ENCODE peak calls at places on chromosomes 2 and 18, in five cellular contexts. Q, R, I, B and K are unnamed samples.

GRCh38 chr2:68710756-68711155 is 23.9 kb upstream of the ARHGAP25 start:
- DNase-seq in Q (no peak), R (no peak), I (no peak), B (no peak), K (no peak)

GRCh38 chr2:112048887-112049286 is 6.2 kb upstream of the TMEM87B start:
- DNase-seq in Q (peak; percentile 78), R (peak; percentile 48), I (no peak), B (no peak), K (peak; percentile 61)

GRCh38 chr2:2158176-2158826 is 172.8 kb downstream of the MYT1L start:
- DNase-seq in Q (no peak), R (no peak), I (no peak), B (no peak), K (no peak)

GRCh38 chr2:106642679-106643078 is 155.5 kb downstream of the CD8B2 start:
- DNase-seq in Q (no peak), R (no peak), I (no peak), B (no peak), K (no peak)

GRCh38 chr18:76981388-76981968 is 151.1 kb downstream of the MBP start:
- DNase-seq in Q (no peak), R (no peak), I (no peak), B (no peak), K (no peak)

GRCh38 chr2:219252570-219252899 is 508 bp upstream of the TUBA4B start:
- DNase-seq in Q (no peak), R (no peak), I (no peak), B (no peak), K (no peak)

GRCh38 chr18:59547691-59548182 is 149.5 kb downstream of the CCBE1 start:
- DNase-seq in Q (peak; percentile 85), R (peak; percentile 35), I (no peak), B (no peak), K (peak; percentile 92)

GRCh38 chr2:233967163-233967562 is 50.0 kb downstream of the TRPM8 start:
- DNase-seq in Q (no peak), R (no peak), I (no peak), B (no peak), K (no peak)

GRCh38 chr2:118387509-118387908 is 299.2 kb downstream of the INSIG2 start:
- DNase-seq in Q (peak; percentile 67), R (no peak), I (no peak), B (no peak), K (peak; percentile 85)

DNA sequence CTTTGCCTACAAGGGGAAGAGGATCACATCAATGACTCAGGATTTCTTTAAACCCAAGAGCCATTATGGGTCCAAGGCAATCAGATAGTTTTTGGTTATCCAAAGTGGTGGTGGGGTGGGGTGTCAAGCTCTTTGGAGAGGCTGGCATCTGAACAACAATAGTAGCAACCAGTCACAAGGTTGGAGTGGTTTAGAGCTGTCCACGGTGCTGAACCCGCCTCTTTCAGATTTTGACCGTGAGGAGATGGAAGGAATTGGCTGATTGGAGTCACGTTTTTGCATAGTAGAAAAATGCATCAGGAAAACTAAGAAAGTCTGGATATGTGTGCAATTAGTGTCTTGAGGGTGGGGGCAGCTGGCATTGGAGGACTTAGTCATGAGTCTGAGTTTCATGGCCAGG is 159.9 kb downstream of the LOXHD1 start:
- DNase-seq in Q (peak; percentile 19), R (peak; percentile 38), I (no peak), B (no peak), K (no peak)
- H3K4me3 ChIP-seq in Q (no peak overlapping the region), R (no peak overlapping the region), I (no peak overlapping the region), B (no peak overlapping the region), K (no peak overlapping the region)

GRCh38 chr2:228699400-228699799 is 517.9 kb upstream of the SPHKAP start:
- DNase-seq in Q (peak; percentile 45), R (no peak), I (no peak), B (no peak), K (peak; percentile 19)
- TF ChIP-seq CTCF in Q (peak; percentile 26), R (no peak), I (no peak), B (no peak), K (peak; percentile 30)

GRCh38 chr2:241563981-241564595 is 5.5 kb downstream of the BOK start:
- DNase-seq in Q (no peak), R (no peak), I (no peak), B (peak; percentile 13), K (no peak)
- H3K4me3 ChIP-seq in Q (no peak overlapping the region), R (no peak overlapping the region), I (no peak overlapping the region), B (no peak overlapping the region), K (no peak overlapping the region)

DNA sequence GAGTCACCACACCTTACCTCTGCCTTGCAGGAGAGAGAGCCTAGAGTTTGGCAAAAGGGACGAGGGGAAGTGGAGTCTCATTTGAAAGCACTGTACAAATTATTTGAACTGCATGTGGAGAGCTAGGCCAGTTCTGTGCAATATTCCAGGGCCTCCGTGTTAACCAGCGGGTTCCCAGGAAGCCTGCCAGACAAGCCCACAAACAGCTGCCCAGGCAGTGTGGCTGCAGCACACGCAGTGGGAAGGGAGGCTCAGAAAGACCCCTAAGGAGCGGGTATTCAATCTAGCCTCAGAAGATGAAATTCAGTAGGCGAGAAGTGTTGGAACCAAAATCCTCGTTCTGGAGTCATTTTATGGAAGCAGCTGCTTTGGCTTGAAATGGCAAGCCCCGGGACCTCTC is 30.7 kb downstream of the CNGA3 start:
- DNase-seq in Q (no peak), R (no peak), I (no peak), B (no peak), K (no peak)
- TF ChIP-seq CTCF in Q (no peak), R (no peak), I (no peak), B (no peak), K (no peak)